ENCODE peak calls at places on chromosomes 4 and X, in five cellular contexts. One of them, this sample, is unnamed.

GRCh38 chr4:155666701-155667537 is at the start of gene GUCY1A1:
- DNase-seq in H1: peak; percentile 67
- DNase-seq in IMR-90: no peak
- DNase-seq in trophoblast cell: peak; percentile 18
- DNase-seq in neuronal stem cell: peak; percentile 49
- DNase-seq in this sample: peak; percentile 58

GRCh38 chrX:68299923-68300322 is 133.4 kb downstream of the OPHN1 start:
- DNase-seq in trophoblast cell: no peak
- DNase-seq in neuronal stem cell: no peak
- DNase-seq in IMR-90: peak; percentile 1
- DNase-seq in H1: no peak
- DNase-seq in this sample: no peak

GRCh38 chr4:92299152-92299551 is 4.6 kb upstream of the GRID2 start:
- DNase-seq in neuronal stem cell: no peak
- DNase-seq in H1: no peak
- DNase-seq in trophoblast cell: no peak
- DNase-seq in IMR-90: peak; percentile 21
- DNase-seq in this sample: no peak

GRCh38 chr4:107825072-107825789 is 499 bp downstream of the SGMS2 start:
- DNase-seq in IMR-90: peak; percentile 39
- DNase-seq in H1: peak; percentile 63
- DNase-seq in neuronal stem cell: peak; percentile 41
- DNase-seq in trophoblast cell: peak; percentile 67
- DNase-seq in this sample: peak; percentile 64

GRCh38 chrX:130028196-130028595 is 45.8 kb downstream of the BCORL1 start:
- DNase-seq in H1: peak; percentile 65
- DNase-seq in trophoblast cell: peak; percentile 59
- DNase-seq in IMR-90: peak; percentile 39
- DNase-seq in neuronal stem cell: no peak
- DNase-seq in this sample: peak; percentile 29

GRCh38 chr4:137651128-137651527 is 118.8 kb upstream of the PCDH18 start:
- DNase-seq in trophoblast cell: no peak
- DNase-seq in H1: no peak
- DNase-seq in IMR-90: peak; percentile 72
- DNase-seq in neuronal stem cell: no peak
- DNase-seq in this sample: peak; percentile 83

GRCh38 chr4:54011201-54011600 is 53.2 kb downstream of the CHIC2 start:
- DNase-seq in H1: no peak
- DNase-seq in IMR-90: no peak
- DNase-seq in neuronal stem cell: no peak
- DNase-seq in trophoblast cell: peak; percentile 94
- DNase-seq in this sample: no peak

GRCh38 chr4:114677346-114677979 is 78.9 kb downstream of the UGT8 start:
- DNase-seq in neuronal stem cell: no peak
- DNase-seq in IMR-90: no peak
- DNase-seq in trophoblast cell: no peak
- DNase-seq in H1: no peak
- DNase-seq in this sample: no peak

GRCh38 chr4:10673817-10674369 is 10.7 kb downstream of the CLNK start:
- DNase-seq in neuronal stem cell: no peak
- DNase-seq in IMR-90: no peak
- DNase-seq in H1: no peak
- DNase-seq in trophoblast cell: no peak
- DNase-seq in this sample: no peak

GRCh38 chr4:152309418-152309817 is 226.5 kb downstream of the FBXW7 start:
- DNase-seq in IMR-90: no peak
- DNase-seq in neuronal stem cell: no peak
- DNase-seq in H1: no peak
- DNase-seq in trophoblast cell: no peak
- DNase-seq in this sample: no peak

GRCh38 chr4:76989391-76990061 is 40.0 kb downstream of the SEPTIN11 start:
- DNase-seq in H1: no peak
- DNase-seq in trophoblast cell: no peak
- DNase-seq in IMR-90: no peak
- DNase-seq in neuronal stem cell: no peak
- DNase-seq in this sample: no peak

GRCh38 chrX:10049246-10049645 is 82.1 kb downstream of the CLDN34 start:
- DNase-seq in H1: no peak
- DNase-seq in trophoblast cell: no peak
- DNase-seq in IMR-90: peak; percentile 4
- DNase-seq in neuronal stem cell: no peak
- DNase-seq in this sample: no peak

GRCh38 chr4:157372154-157372553 is 151.6 kb downstream of the GRIA2 start:
- DNase-seq in trophoblast cell: peak; percentile 32
- DNase-seq in H1: no peak
- DNase-seq in IMR-90: no peak
- DNase-seq in neuronal stem cell: no peak
- DNase-seq in this sample: no peak

GRCh38 chr4:169385356-169385755 is 114.6 kb upstream of the SH3RF1 start:
- DNase-seq in H1: no peak
- DNase-seq in trophoblast cell: no peak
- DNase-seq in IMR-90: peak; percentile 87
- DNase-seq in neuronal stem cell: no peak
- DNase-seq in this sample: peak; percentile 29

GRCh38 chrX:71103110-71103983 is 3.2 kb downstream of the CXorf65 start:
- DNase-seq in trophoblast cell: no peak
- DNase-seq in IMR-90: no peak
- DNase-seq in neuronal stem cell: no peak
- DNase-seq in H1: peak; percentile 56
- DNase-seq in this sample: no peak

GRCh38 chr4:121980643-121981042 is 28.8 kb upstream of the TRPC3 start:
- DNase-seq in trophoblast cell: no peak
- DNase-seq in neuronal stem cell: no peak
- DNase-seq in H1: no peak
- DNase-seq in IMR-90: peak; percentile 52
- DNase-seq in this sample: no peak

GRCh38 chr4:128354205-128354821 is 66.7 kb upstream of the PGRMC2 start:
- DNase-seq in neuronal stem cell: peak; percentile 11
- DNase-seq in IMR-90: peak; percentile 97
- DNase-seq in trophoblast cell: peak; percentile 96
- DNase-seq in H1: no peak
- DNase-seq in this sample: peak; percentile 95

GRCh38 chrX:65635371-65635770 is 32.1 kb upstream of the MSN start:
- DNase-seq in H1: no peak
- DNase-seq in trophoblast cell: no peak
- DNase-seq in IMR-90: no peak
- DNase-seq in neuronal stem cell: no peak
- DNase-seq in this sample: no peak

GRCh38 chr4:26171953-26172352 is 148.9 kb upstream of the RBPJ start:
- DNase-seq in neuronal stem cell: no peak
- DNase-seq in IMR-90: peak; percentile 100
- DNase-seq in trophoblast cell: peak; percentile 42
- DNase-seq in H1: no peak
- DNase-seq in this sample: peak; percentile 92

GRCh38 chr4:55675196-55675793 is 39.2 kb upstream of the NMU start:
- DNase-seq in trophoblast cell: no peak
- DNase-seq in H1: no peak
- DNase-seq in IMR-90: no peak
- DNase-seq in neuronal stem cell: no peak
- DNase-seq in this sample: no peak

GRCh38 chrX:129726307-129727111 is 12.3 kb upstream of the XPNPEP2 start:
- DNase-seq in neuronal stem cell: peak; percentile 47
- DNase-seq in trophoblast cell: peak; percentile 70
- DNase-seq in H1: peak; percentile 75
- DNase-seq in IMR-90: peak; percentile 69
- DNase-seq in this sample: peak; percentile 74

GRCh38 chr4:58514299-58514698 is 1404.1 kb upstream of the IGFBP7 start:
- DNase-seq in IMR-90: no peak
- DNase-seq in neuronal stem cell: no peak
- DNase-seq in trophoblast cell: no peak
- DNase-seq in H1: no peak
- DNase-seq in this sample: no peak

GRCh38 chr4:105683038-105683437 is 25.5 kb downstream of the INTS12 start:
- DNase-seq in IMR-90: no peak
- DNase-seq in trophoblast cell: peak; percentile 36
- DNase-seq in H1: no peak
- DNase-seq in neuronal stem cell: no peak
- DNase-seq in this sample: no peak

GRCh38 chrX:118974088-118974907 is at the start of gene LONRF3:
- DNase-seq in IMR-90: peak; percentile 3
- DNase-seq in trophoblast cell: peak; percentile 33
- DNase-seq in neuronal stem cell: no peak
- DNase-seq in H1: no peak
- DNase-seq in this sample: peak; percentile 30

GRCh38 chrX:39734174-39734776 is 363.5 kb downstream of the BCOR start:
- DNase-seq in trophoblast cell: no peak
- DNase-seq in IMR-90: no peak
- DNase-seq in neuronal stem cell: no peak
- DNase-seq in H1: no peak
- DNase-seq in this sample: no peak

GRCh38 chrX:39741904-39742303 is 355.9 kb downstream of the BCOR start:
- DNase-seq in IMR-90: no peak
- DNase-seq in neuronal stem cell: no peak
- DNase-seq in H1: no peak
- DNase-seq in trophoblast cell: no peak
- DNase-seq in this sample: no peak

GRCh38 chrX:39736219-39737211 is 361.2 kb downstream of the BCOR start:
- DNase-seq in neuronal stem cell: no peak
- DNase-seq in trophoblast cell: no peak
- DNase-seq in IMR-90: peak; percentile 75
- DNase-seq in H1: no peak
- DNase-seq in this sample: peak; percentile 28

GRCh38 chrX:39740078-39740477 is 357.7 kb downstream of the BCOR start:
- DNase-seq in trophoblast cell: no peak
- DNase-seq in H1: no peak
- DNase-seq in IMR-90: no peak
- DNase-seq in neuronal stem cell: no peak
- DNase-seq in this sample: no peak

GRCh38 chrX:39739585-39739984 is 358.2 kb downstream of the BCOR start:
- DNase-seq in IMR-90: no peak
- DNase-seq in H1: no peak
- DNase-seq in trophoblast cell: no peak
- DNase-seq in neuronal stem cell: no peak
- DNase-seq in this sample: no peak
- H3K14ac ChIP-seq in IMR-90: no peak overlapping the region
- H3K14ac ChIP-seq in H1: no peak overlapping the region
- H3K14ac ChIP-seq in trophoblast cell: no peak overlapping the region
- H3K14ac ChIP-seq in neuronal stem cell: no peak overlapping the region
- H3K14ac ChIP-seq in this sample: no peak overlapping the region

GRCh38 chr4:86362510-86362909 is 2.7 kb upstream of the MAPK10 start:
- DNase-seq in H1: no peak
- DNase-seq in IMR-90: no peak
- DNase-seq in neuronal stem cell: no peak
- DNase-seq in trophoblast cell: no peak
- DNase-seq in this sample: no peak

GRCh38 chr4:86357608-86358007 is 2.2 kb downstream of the MAPK10 start:
- DNase-seq in H1: no peak
- DNase-seq in trophoblast cell: no peak
- DNase-seq in IMR-90: no peak
- DNase-seq in neuronal stem cell: no peak
- DNase-seq in this sample: no peak

GRCh38 chr4:86356831-86357230 is 3.0 kb downstream of the MAPK10 start:
- DNase-seq in neuronal stem cell: no peak
- DNase-seq in trophoblast cell: no peak
- DNase-seq in IMR-90: no peak
- DNase-seq in H1: no peak
- DNase-seq in this sample: no peak

GRCh38 chr4:86358176-86358701 is 1.6 kb downstream of the MAPK10 start:
- DNase-seq in trophoblast cell: no peak
- DNase-seq in H1: no peak
- DNase-seq in IMR-90: peak; percentile 47
- DNase-seq in neuronal stem cell: no peak
- DNase-seq in this sample: peak; percentile 85

GRCh38 chr4:86359944-86360478 is at the start of gene MAPK10:
- DNase-seq in H1: peak; percentile 58
- DNase-seq in IMR-90: peak; percentile 88
- DNase-seq in trophoblast cell: peak; percentile 39
- DNase-seq in neuronal stem cell: peak; percentile 97
- DNase-seq in this sample: peak; percentile 98
- H2BK120ac ChIP-seq in H1: no peak within 1 kb of the TSS
- H2BK120ac ChIP-seq in IMR-90: peak within 1 kb of the TSS; percentile 64
- H2BK120ac ChIP-seq in trophoblast cell: no peak within 1 kb of the TSS
- H2BK120ac ChIP-seq in neuronal stem cell: no peak within 1 kb of the TSS
- H2BK120ac ChIP-seq in this sample: no peak within 1 kb of the TSS

DNA sequence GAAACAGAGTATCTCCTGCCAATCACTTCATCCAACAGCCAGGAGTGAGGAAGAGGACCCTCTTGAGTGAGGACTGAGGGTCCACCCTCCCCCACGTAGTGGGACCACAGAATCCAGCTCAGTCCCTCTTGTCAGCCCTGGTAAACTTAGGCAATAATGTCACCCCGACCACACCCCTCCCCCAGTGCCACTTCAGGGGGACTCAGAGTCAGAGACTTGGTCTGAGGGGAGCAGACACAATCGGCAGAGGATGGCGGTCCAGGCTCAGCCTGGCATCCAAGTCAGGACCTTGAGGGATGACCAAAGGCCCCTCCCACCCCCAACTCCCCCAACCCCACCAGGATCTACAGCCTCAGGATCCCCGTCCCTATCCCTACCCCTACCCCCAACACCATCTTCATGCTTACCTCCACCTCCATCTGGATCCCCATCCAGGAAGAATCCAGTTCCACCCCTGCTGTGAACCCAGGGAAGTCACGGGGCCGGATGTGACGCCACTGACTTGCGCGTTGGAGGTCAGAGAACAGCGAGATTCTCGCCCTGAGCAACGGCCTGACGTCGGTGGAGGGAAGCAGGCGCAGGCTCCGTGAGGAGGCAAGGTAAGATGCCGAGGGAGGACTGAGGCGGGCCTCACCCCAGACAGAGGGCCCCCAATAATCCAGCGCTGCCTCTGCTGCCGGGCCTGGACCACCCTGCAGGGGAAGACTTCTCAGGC is at the start of the genes CSAG1 and MAGEA12:
- DNase-seq in trophoblast cell: no peak
- DNase-seq in neuronal stem cell: no peak
- DNase-seq in H1: no peak
- DNase-seq in IMR-90: no peak
- DNase-seq in this sample: no peak
- H3K4me3 ChIP-seq in trophoblast cell: no peak within 1 kb of the TSS
- H3K4me3 ChIP-seq in neuronal stem cell: no peak within 1 kb of the TSS
- H3K4me3 ChIP-seq in H1: no peak within 1 kb of the TSS
- H3K4me3 ChIP-seq in IMR-90: no peak within 1 kb of the TSS
- H3K4me3 ChIP-seq in this sample: no peak within 1 kb of the TSS

DNA sequence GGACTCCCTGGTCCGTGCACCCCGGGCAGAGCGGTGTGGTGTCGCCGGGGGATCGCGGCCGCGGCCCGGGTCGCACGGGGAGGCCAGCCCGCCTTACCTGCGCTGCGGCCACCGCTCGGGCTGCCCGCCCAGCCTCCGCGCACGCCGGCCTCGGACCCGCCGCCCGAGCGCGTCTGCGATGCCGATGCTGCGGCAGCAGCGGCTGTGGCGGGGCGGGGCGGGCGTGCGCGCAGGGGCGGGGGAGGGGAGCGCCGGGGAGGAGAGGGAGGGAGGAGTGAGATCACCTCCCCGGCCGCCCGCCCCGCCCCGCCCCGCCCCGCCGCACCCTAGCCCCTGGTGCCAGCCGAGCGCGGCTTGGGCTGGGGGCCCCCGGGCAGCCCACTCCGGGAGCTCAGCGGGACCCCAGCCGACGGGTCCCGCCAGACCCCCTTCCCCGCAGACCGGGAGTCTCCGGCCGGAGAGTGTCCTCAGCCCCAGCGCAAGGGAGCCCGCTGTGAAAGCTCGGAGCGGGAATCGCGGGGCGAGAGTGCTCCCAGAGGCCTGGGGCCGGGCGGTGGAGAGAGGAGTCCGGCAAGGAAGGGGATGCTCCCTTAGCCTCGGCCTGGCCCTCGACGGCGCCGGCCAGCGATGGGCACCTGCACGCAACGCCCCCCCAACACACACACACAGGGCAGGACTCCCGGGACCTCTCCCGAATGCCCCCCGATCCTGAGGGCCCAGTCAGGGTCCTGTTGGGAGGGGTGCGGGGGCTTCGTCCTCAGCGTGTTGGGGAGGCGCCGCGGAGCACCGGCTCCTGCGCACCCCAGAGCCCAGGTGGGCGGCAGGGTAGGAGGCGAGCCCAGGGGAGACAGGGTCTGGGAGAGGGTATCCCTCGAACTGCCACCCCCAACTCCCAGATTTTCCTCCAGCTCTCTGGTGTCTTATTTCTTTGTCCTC is at the start of gene L1CAM:
- DNase-seq in H1: no peak
- DNase-seq in trophoblast cell: peak; percentile 20
- DNase-seq in neuronal stem cell: no peak
- DNase-seq in IMR-90: no peak
- DNase-seq in this sample: no peak
- H3K14ac ChIP-seq in H1: no peak within 1 kb of the TSS
- H3K14ac ChIP-seq in trophoblast cell: peak within 1 kb of the TSS; percentile 28
- H3K14ac ChIP-seq in neuronal stem cell: no peak within 1 kb of the TSS
- H3K14ac ChIP-seq in IMR-90: no peak within 1 kb of the TSS
- H3K14ac ChIP-seq in this sample: no peak within 1 kb of the TSS